ENCODE peak calls at places on chromosomes 5 and 9, in five cellular contexts. P is HL-60, E is A549, T is K562, Q is HepG2. F is an unnamed sample.

GRCh38 chr5:17308326-17309065 is 91.1 kb downstream of the BASP1 start:
- DNase-seq in P (no peak), T (no peak), E (no peak), Q (no peak), F (no peak)

GRCh38 chr5:15615859-15616258 is 115.9 kb downstream of the FBXL7 start:
- DNase-seq in Q (no peak), T (no peak), E (no peak), P (no peak), F (no peak)

GRCh38 chr9:108053555-108054061 is 564.0 kb upstream of the KLF4 start:
- DNase-seq in Q (no peak), E (no peak), T (no peak), P (no peak), F (peak)

GRCh38 chr9:106738109-106738508 is 124.9 kb upstream of the ZNF462 start:
- DNase-seq in Q (no peak), E (no peak), P (no peak), T (no peak), F (no peak)

GRCh38 chr5:16593013-16593412 is 23.8 kb downstream of the RETREG1 start:
- DNase-seq in P (no peak), Q (no peak), T (no peak), E (no peak), F (no peak)

GRCh38 chr5:64800926-64801325 is 32.2 kb downstream of the CWC27 start:
- DNase-seq in T (no peak), P (no peak), Q (no peak), E (no peak), F (no peak)

GRCh38 chr5:88145603-88146467 is 122.8 kb downstream of the TMEM161B start:
- DNase-seq in Q (peak), T (peak), E (no peak), P (no peak), F (peak)

GRCh38 chr5:175246242-175246891 is 197.6 kb downstream of the DRD1 start:
- DNase-seq in E (peak), Q (no peak), T (no peak), P (no peak), F (no peak)

GRCh38 chr5:172833691-172834569 is at the start of gene ERGIC1:
- DNase-seq in P (peak), E (peak), Q (peak), T (peak), F (peak)

GRCh38 chr9:5695860-5696259 is 67.0 kb downstream of the RIC1 start:
- DNase-seq in E (no peak), Q (no peak), T (no peak), P (no peak), F (no peak)

GRCh38 chr5:84487963-84488362 is 103.3 kb upstream of the EDIL3 start:
- DNase-seq in T (no peak), P (no peak), E (no peak), Q (no peak), F (no peak)

GRCh38 chr5:94562327-94562971 is 56.0 kb downstream of the KIAA0825 start:
- DNase-seq in T (no peak), E (no peak), Q (no peak), P (no peak), F (no peak)

GRCh38 chr5:37248387-37248969 is 698 bp downstream of the CPLANE1 start:
- DNase-seq in T (no peak), P (no peak), Q (no peak), E (no peak), F (peak)

GRCh38 chr5:125549322-125549871 is 803.0 kb upstream of the ZNF608 start:
- DNase-seq in E (no peak), P (no peak), T (no peak), Q (no peak), F (peak)

GRCh38 chr5:54073735-54074134 is 236.6 kb downstream of the ARL15 start:
- DNase-seq in Q (no peak), T (no peak), P (no peak), E (no peak), F (peak)

GRCh38 chr9:124835026-124835501 is 18.2 kb upstream of the WDR38 start:
- DNase-seq in Q (peak), T (peak), E (no peak), P (no peak), F (no peak)

GRCh38 chr5:61737991-61738390 is 405.9 kb downstream of the ZSWIM6 start:
- DNase-seq in Q (no peak), P (no peak), T (no peak), E (no peak), F (no peak)

GRCh38 chr5:37723147-37723961 is 116.5 kb downstream of the GDNF start:
- DNase-seq in P (peak), E (peak), Q (no peak), T (peak), F (peak)

GRCh38 chr9:132144708-132145365 is 17.0 kb upstream of the NTNG2 start:
- DNase-seq in P (no peak), Q (no peak), T (no peak), E (no peak), F (no peak)

GRCh38 chr9:16458696-16459420 is 411.6 kb downstream of the BNC2 start:
- DNase-seq in P (no peak), E (no peak), T (no peak), Q (no peak), F (no peak)

GRCh38 chr9:69936427-69936826 is 107.2 kb upstream of the MAMDC2 start:
- DNase-seq in P (no peak), T (no peak), E (no peak), Q (no peak), F (no peak)

DNA sequence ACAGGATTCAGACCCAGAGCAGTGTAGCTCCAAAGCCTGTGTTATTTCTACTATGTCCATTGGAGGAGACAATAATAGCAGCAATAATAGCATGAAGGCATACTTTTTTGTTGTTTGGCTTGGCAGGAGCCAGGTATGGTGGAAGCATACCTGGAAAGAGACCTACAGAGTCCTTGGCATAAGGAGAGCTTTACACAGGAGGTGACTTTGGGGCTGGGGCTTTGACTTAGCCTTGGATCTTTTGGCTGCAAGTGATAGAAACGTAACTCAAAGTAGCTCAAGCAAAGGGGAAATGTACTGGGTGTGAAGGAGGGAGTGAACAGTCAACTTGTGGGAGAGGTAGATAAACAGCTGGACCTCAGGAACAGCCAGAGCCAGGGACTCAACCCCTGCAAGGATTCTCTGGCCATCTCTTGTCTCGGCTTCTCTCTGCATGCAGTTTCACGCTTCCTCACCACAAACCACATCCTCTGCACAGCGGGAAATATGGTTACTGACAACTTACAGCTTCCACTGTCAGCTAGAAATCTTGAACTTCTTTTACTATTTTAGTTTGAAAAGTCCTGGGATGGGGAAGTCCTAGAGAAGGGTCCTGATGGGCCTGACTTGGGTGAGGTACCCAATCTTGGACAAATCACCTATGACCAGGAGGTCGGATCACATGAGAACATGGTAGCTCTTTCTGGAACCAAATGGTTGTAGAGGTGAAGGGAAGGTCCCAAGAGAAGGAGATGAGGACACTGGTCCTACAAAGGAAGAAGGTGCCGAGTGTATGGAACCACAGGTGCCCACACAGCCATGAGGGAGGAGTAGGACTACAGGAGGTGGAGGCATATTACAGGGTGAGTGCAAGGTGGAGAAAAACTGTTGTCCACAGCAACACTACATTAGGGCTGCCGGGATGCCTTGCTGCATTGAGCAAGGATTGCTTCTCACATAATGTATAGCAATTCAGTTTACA is 47.0 kb upstream of the TGFBR1 start:
- DNase-seq in Q (no peak), T (peak), P (peak), E (no peak), F (no peak)
- H3K4me3 ChIP-seq in Q (no peak), T (peak), P (no peak), E (no peak), F (no peak)

GRCh38 chr5:66440202-66440680 is 156.0 kb upstream of the MAST4 start:
- DNase-seq in E (no peak), Q (no peak), T (no peak), P (no peak), F (no peak)

GRCh38 chr5:66436721-66437120 is 159.5 kb upstream of the MAST4 start:
- DNase-seq in P (peak), T (peak), E (no peak), Q (peak), F (peak)
- TF ChIP-seq CTCF in P (no peak), T (peak), E (peak), Q (peak), F (peak)

GRCh38 chr5:59149271-59149670 is 566.4 kb downstream of the RAB3C start:
- DNase-seq in E (no peak), Q (no peak), T (no peak), P (no peak), F (no peak)
- TF ChIP-seq REST in E (no peak), Q (no peak), T (no peak), P (no peak), F (no peak)

DNA sequence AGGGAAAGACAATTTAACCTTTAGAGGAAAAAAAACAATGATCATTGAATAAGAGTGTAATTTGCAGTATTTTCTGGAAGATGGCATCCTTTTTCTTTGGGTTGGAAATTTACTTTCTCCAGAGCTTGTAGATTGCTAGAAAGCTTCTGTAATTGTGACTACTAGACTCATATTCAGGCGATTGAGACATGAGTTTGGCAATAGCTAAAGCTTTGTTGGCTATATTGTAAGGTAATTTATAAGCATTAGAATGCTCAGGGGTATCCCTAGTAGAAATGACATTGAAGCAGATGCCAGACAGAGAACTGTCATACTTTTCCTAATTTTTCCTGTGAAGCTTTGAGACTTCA is 115.3 kb downstream of the UNC13B start:
- DNase-seq in T (no peak), E (no peak), Q (no peak), P (no peak), F (no peak)
- H3K4me3 ChIP-seq in T (no peak), E (no peak), Q (no peak), P (no peak), F (no peak)